ENCODE peak calls at places on chromosome 10, in four cellular contexts. T, Y, H and I are unnamed samples.

GRCh38 chr10:12841826-12842225 is 159.7 kb downstream of the CCDC3 start:
- DNase-seq in T (no peak), Y (peak; percentile 41), H (no peak), I (no peak)

GRCh38 chr10:51619365-51619764 is 80.0 kb downstream of the CSTF2T start:
- DNase-seq in T (no peak), Y (no peak), H (no peak), I (no peak)

GRCh38 chr10:125284875-125285597 is 124.7 kb upstream of the CTBP2 start:
- DNase-seq in T (no peak), Y (no peak), H (no peak), I (no peak)

GRCh38 chr10:77873558-77874380 is 52.8 kb downstream of the DLG5 start:
- DNase-seq in T (no peak), Y (no peak), H (no peak), I (peak; percentile 70)

GRCh38 chr10:70518695-70519094 is 40.1 kb downstream of the PALD1 start:
- DNase-seq in T (no peak), Y (no peak), H (no peak), I (no peak)

GRCh38 chr10:70122742-70123141 is 9.9 kb downstream of the AIFM2 start:
- DNase-seq in T (peak; percentile 23), Y (no peak), H (no peak), I (no peak)

GRCh38 chr10:24331457-24331856 is 122.5 kb downstream of the KIAA1217 start:
- DNase-seq in T (no peak), Y (peak; percentile 20), H (no peak), I (no peak)

GRCh38 chr10:132104471-132105301 is 38.9 kb downstream of the JAKMIP3 start:
- DNase-seq in T (no peak), Y (no peak), H (no peak), I (no peak)

GRCh38 chr10:118107040-118107439 is 60.3 kb upstream of the RAB11FIP2 start:
- DNase-seq in T (no peak), Y (no peak), H (no peak), I (no peak)

GRCh38 chr10:34717429-34717828 is 97.7 kb downstream of the PARD3 start:
- DNase-seq in T (no peak), Y (no peak), H (no peak), I (no peak)

GRCh38 chr10:26725837-26726727 is 28.6 kb downstream of the PDSS1 start:
- DNase-seq in T (peak; percentile 29), Y (peak; percentile 68), H (no peak), I (peak; percentile 37)

GRCh38 chr10:77417806-77418205 is 219.8 kb downstream of the KCNMA1 start:
- DNase-seq in T (no peak), Y (no peak), H (no peak), I (no peak)

GRCh38 chr10:30637881-30638467 is 8.4 kb upstream of the LYZL2 start:
- DNase-seq in T (peak; percentile 55), Y (no peak), H (no peak), I (peak; percentile 86)

GRCh38 chr10:11180228-11180627 is 162.6 kb downstream of the CELF2 start:
- DNase-seq in T (no peak), Y (no peak), H (no peak), I (no peak)

GRCh38 chr10:31582365-31583052 is 263.5 kb downstream of the ZEB1 start:
- DNase-seq in T (no peak), Y (peak; percentile 20), H (no peak), I (no peak)

GRCh38 chr10:125578658-125579315 is 104.2 kb downstream of the TEX36 start:
- DNase-seq in T (no peak), Y (no peak), H (no peak), I (no peak)

GRCh38 chr10:5043716-5044115 is 40.1 kb upstream of the AKR1C2 start:
- DNase-seq in T (no peak), Y (no peak), H (no peak), I (no peak)

GRCh38 chr10:22364407-22364806 is 19.1 kb downstream of the SPAG6 start:
- DNase-seq in T (no peak), Y (no peak), H (no peak), I (no peak)

GRCh38 chr10:58107506-58107905 is 160.2 kb downstream of the IPMK start:
- DNase-seq in T (peak; percentile 66), Y (no peak), H (no peak), I (peak; percentile 15)

GRCh38 chr10:105473170-105473569 is 832.1 kb downstream of the SORCS3 start:
- DNase-seq in T (no peak), Y (no peak), H (no peak), I (no peak)

GRCh38 chr10:119688033-119688508 is 36.9 kb downstream of the BAG3 start:
- DNase-seq in T (no peak), Y (no peak), H (no peak), I (no peak)

GRCh38 chr10:10209152-10209551 is 808.5 kb upstream of the CELF2 start:
- DNase-seq in T (no peak), Y (no peak), H (no peak), I (no peak)

GRCh38 chr10:70561051-70561450 is 41.5 kb downstream of the PRF1 start:
- DNase-seq in T (peak; percentile 25), Y (no peak), H (no peak), I (no peak)

GRCh38 chr10:35225204-35225603 is 98.6 kb downstream of the CREM start:
- DNase-seq in T (no peak), Y (no peak), H (no peak), I (no peak)

GRCh38 chr10:101031128-101031795 is at the start of the genes PDZD7 and SFXN3:
- DNase-seq in T (no peak), Y (peak; percentile 99), H (peak; percentile 97), I (peak; percentile 72)

GRCh38 chr10:116888380-116889055 is 39.2 kb downstream of the ENO4 start:
- DNase-seq in T (peak; percentile 54), Y (no peak), H (no peak), I (peak; percentile 58)

GRCh38 chr10:57165671-57166070 is 804.6 kb upstream of the ZWINT start:
- DNase-seq in T (no peak), Y (no peak), H (no peak), I (no peak)

DNA sequence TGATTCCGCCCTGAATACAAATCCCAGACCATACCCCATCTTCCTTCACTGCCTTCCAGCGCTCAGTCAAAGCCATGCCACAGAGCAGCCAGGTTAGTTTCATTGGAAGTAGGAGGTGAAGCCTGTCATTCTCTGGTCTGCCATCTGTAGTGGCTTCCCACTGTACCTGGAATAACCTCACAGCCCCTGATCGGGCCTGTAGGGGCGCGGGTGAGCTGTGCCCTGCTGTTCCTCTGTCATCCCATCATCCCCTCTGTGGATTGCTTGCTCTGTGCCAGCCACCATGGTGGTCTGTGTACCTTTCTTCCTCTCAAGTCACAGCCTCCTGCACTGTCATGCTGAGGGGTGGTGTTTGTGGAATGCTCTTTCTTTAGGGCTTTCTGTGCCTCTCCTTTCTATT is 155.1 kb downstream of the ZNF22 start:
- DNase-seq in T (no peak), Y (no peak), H (no peak), I (no peak)
- TF ChIP-seq CTCF in T (no peak), Y (no peak), H (no peak), I (no peak)

GRCh38 chr10:97499561-97500296 is 1.0 kb downstream of the UBTD1 start:
- DNase-seq in T (no peak), Y (peak; percentile 74), H (no peak), I (no peak)

GRCh38 chr10:97498076-97498840 is at the start of gene MMS19:
- DNase-seq in T (peak; percentile 94), Y (peak; percentile 100), H (peak; percentile 99), I (peak; percentile 82)

GRCh38 chr10:97497572-97498075 is 598 bp downstream of the MMS19 start:
- DNase-seq in T (peak; percentile 32), Y (peak; percentile 78), H (peak; percentile 91), I (no peak)

GRCh38 chr10:97498841-97499560 is at the start of gene UBTD1:
- DNase-seq in T (no peak), Y (peak; percentile 60), H (peak; percentile 30), I (no peak)

GRCh38 chr10:97500297-97500575 is 1.5 kb downstream of the UBTD1 start:
- DNase-seq in T (no peak), Y (no peak), H (no peak), I (no peak)
- H3K4me3 ChIP-seq in T (peak overlapping the region; percentile 97), Y (peak overlapping the region; percentile 86), H (no peak overlapping the region), I (peak overlapping the region; percentile 95)

GRCh38 chr10:115432188-115432819 is 339.1 kb downstream of the ATRNL1 start:
- DNase-seq in T (no peak), Y (no peak), H (no peak), I (peak; percentile 2)
- TF ChIP-seq CTCF in T (no peak), Y (no peak), H (peak; percentile 24), I (peak; percentile 11)

GRCh38 chr10:7435674-7436073 is 24.8 kb upstream of the SFMBT2 start:
- DNase-seq in T (no peak), Y (no peak), H (no peak), I (no peak)

GRCh38 chr10:7434332-7434731 is 23.5 kb upstream of the SFMBT2 start:
- DNase-seq in T (no peak), Y (no peak), H (no peak), I (no peak)

GRCh38 chr10:7436490-7437100 is 25.8 kb upstream of the SFMBT2 start:
- DNase-seq in T (no peak), Y (no peak), H (no peak), I (no peak)

GRCh38 chr10:7432884-7433726 is 22.3 kb upstream of the SFMBT2 start:
- DNase-seq in T (no peak), Y (no peak), H (no peak), I (no peak)

DNA sequence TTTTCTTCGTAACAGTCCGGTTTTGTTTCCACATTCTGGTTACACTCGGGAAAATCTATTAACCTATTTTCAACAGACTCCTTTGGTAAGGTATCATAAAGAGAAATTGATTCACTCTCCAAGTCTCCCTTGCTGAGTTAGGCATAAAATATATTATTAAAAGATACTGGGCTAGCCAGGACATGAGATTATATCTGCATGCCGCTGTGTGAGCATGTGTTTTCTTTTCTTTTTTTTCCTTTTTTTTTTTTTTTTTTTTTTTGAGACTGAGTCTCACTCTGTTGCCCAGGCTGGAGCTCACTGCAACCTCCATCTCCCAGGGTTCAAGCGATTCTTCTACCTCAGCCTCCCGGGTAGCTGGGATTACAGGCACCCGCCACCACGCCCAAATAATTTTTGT is 23.0 kb upstream of the SFMBT2 start:
- DNase-seq in T (no peak), Y (no peak), H (no peak), I (no peak)
- H3K4me3 ChIP-seq in T (no peak overlapping the region), Y (no peak overlapping the region), H (no peak overlapping the region), I (no peak overlapping the region)

DNA sequence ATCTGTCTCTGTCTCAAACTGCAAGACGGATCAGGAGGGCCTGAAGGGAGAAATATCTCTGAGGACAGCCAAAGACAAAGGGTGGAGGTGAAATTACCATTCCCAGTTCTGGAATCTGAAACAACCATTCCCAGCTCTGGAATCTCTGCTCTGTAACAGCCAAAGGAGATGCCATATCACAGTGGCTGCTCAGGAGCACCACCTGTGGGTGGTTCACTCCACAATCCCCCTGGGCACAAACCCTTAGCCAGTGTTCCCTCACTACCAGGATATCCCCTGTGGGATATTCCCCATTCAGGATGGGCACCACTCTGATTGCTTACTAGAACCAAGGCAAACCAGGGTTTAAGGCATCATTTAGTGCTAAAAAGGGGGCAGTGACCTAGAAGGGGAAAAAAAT is 199.0 kb downstream of the HTR7 start:
- DNase-seq in T (no peak), Y (no peak), H (no peak), I (no peak)
- TF ChIP-seq CTCF in T (no peak), Y (no peak), H (peak; percentile 48), I (peak; percentile 40)